ENCODE peak calls at places on chromosomes 3 and 15, in six cellular contexts. One of them, this sample, is unnamed.

GRCh38 chr3:175207361-175207760 is 348.2 kb downstream of the NAALADL2 start:
- DNase-seq in uterus: no peak
- DNase-seq in tibial artery: no peak
- DNase-seq in brain microvascular endothelial cell: no peak
- DNase-seq in K562: no peak
- DNase-seq in upper lobe of right lung: no peak
- DNase-seq in this sample: no peak

GRCh38 chr3:105868450-105868744 is 415 bp downstream of the CBLB start:
- DNase-seq in uterus: peak
- DNase-seq in tibial artery: peak
- DNase-seq in brain microvascular endothelial cell: peak
- DNase-seq in K562: peak
- DNase-seq in upper lobe of right lung: peak
- DNase-seq in this sample: no peak

GRCh38 chr3:13102386-13103345 is 29.4 kb upstream of the IQSEC1 start:
- DNase-seq in uterus: no peak
- DNase-seq in tibial artery: no peak
- DNase-seq in brain microvascular endothelial cell: no peak
- DNase-seq in K562: no peak
- DNase-seq in upper lobe of right lung: no peak
- DNase-seq in this sample: no peak

GRCh38 chr3:46634856-46635255 is 22.5 kb downstream of the FAM240A start:
- DNase-seq in uterus: no peak
- DNase-seq in tibial artery: no peak
- DNase-seq in brain microvascular endothelial cell: no peak
- DNase-seq in K562: no peak
- DNase-seq in upper lobe of right lung: no peak
- DNase-seq in this sample: no peak

GRCh38 chr3:141051641-141052569 is 758 bp downstream of the SPSB4 start:
- DNase-seq in uterus: no peak
- DNase-seq in tibial artery: no peak
- DNase-seq in brain microvascular endothelial cell: no peak
- DNase-seq in K562: no peak
- DNase-seq in upper lobe of right lung: no peak
- DNase-seq in this sample: no peak

GRCh38 chr3:49377483-49377882 is 19.3 kb upstream of the GPX1 start:
- DNase-seq in uterus: no peak
- DNase-seq in tibial artery: no peak
- DNase-seq in brain microvascular endothelial cell: peak
- DNase-seq in K562: no peak
- DNase-seq in upper lobe of right lung: no peak
- DNase-seq in this sample: peak

GRCh38 chr3:40308725-40309438 is 625 bp upstream of the EIF1B start:
- DNase-seq in uterus: no peak
- DNase-seq in tibial artery: no peak
- DNase-seq in brain microvascular endothelial cell: no peak
- DNase-seq in K562: no peak
- DNase-seq in upper lobe of right lung: no peak
- DNase-seq in this sample: peak

GRCh38 chr15:44598892-44599291 is 61.9 kb downstream of the EIF3J start:
- DNase-seq in uterus: no peak
- DNase-seq in tibial artery: no peak
- DNase-seq in brain microvascular endothelial cell: peak
- DNase-seq in K562: no peak
- DNase-seq in upper lobe of right lung: no peak
- DNase-seq in this sample: no peak

GRCh38 chr15:51576911-51577500 is 45.6 kb downstream of the DMXL2 start:
- DNase-seq in uterus: no peak
- DNase-seq in tibial artery: no peak
- DNase-seq in brain microvascular endothelial cell: no peak
- DNase-seq in K562: no peak
- DNase-seq in upper lobe of right lung: no peak
- DNase-seq in this sample: no peak

GRCh38 chr3:37271636-37272035 is 97.3 kb upstream of the LRRFIP2 start:
- DNase-seq in uterus: no peak
- DNase-seq in tibial artery: no peak
- DNase-seq in brain microvascular endothelial cell: no peak
- DNase-seq in K562: no peak
- DNase-seq in upper lobe of right lung: no peak
- DNase-seq in this sample: no peak

GRCh38 chr3:74614133-74614967 is at the start of gene CNTN3:
- DNase-seq in uterus: no peak
- DNase-seq in tibial artery: peak
- DNase-seq in brain microvascular endothelial cell: no peak
- DNase-seq in K562: no peak
- DNase-seq in upper lobe of right lung: peak
- DNase-seq in this sample: no peak

GRCh38 chr3:153591566-153592221 is 429.7 kb downstream of the RAP2B start:
- DNase-seq in uterus: no peak
- DNase-seq in tibial artery: no peak
- DNase-seq in brain microvascular endothelial cell: no peak
- DNase-seq in K562: no peak
- DNase-seq in upper lobe of right lung: no peak
- DNase-seq in this sample: no peak

GRCh38 chr15:85523530-85523929 is 143.1 kb downstream of the AKAP13 start:
- DNase-seq in uterus: no peak
- DNase-seq in tibial artery: no peak
- DNase-seq in brain microvascular endothelial cell: no peak
- DNase-seq in K562: no peak
- DNase-seq in upper lobe of right lung: no peak
- DNase-seq in this sample: no peak

GRCh38 chr15:85582076-85582718 is 201.8 kb downstream of the AKAP13 start:
- DNase-seq in uterus: peak
- DNase-seq in tibial artery: no peak
- DNase-seq in brain microvascular endothelial cell: no peak
- DNase-seq in K562: no peak
- DNase-seq in upper lobe of right lung: peak
- DNase-seq in this sample: peak

GRCh38 chr15:84621358-84621979 is 20.7 kb downstream of the ZSCAN2 start:
- DNase-seq in uterus: no peak
- DNase-seq in tibial artery: peak
- DNase-seq in brain microvascular endothelial cell: no peak
- DNase-seq in K562: no peak
- DNase-seq in upper lobe of right lung: no peak
- DNase-seq in this sample: no peak

GRCh38 chr15:89909611-89910010 is 3.1 kb downstream of the ARPIN start:
- DNase-seq in uterus: no peak
- DNase-seq in tibial artery: no peak
- DNase-seq in brain microvascular endothelial cell: no peak
- DNase-seq in K562: no peak
- DNase-seq in upper lobe of right lung: no peak
- DNase-seq in this sample: no peak

GRCh38 chr3:112351823-112352222 is 18.9 kb downstream of the CD200 start:
- DNase-seq in uterus: no peak
- DNase-seq in tibial artery: no peak
- DNase-seq in brain microvascular endothelial cell: no peak
- DNase-seq in K562: no peak
- DNase-seq in upper lobe of right lung: no peak
- DNase-seq in this sample: no peak

GRCh38 chr3:141414141-141414689 is 45.9 kb downstream of the ZBTB38 start:
- DNase-seq in uterus: no peak
- DNase-seq in tibial artery: no peak
- DNase-seq in brain microvascular endothelial cell: no peak
- DNase-seq in K562: no peak
- DNase-seq in upper lobe of right lung: no peak
- DNase-seq in this sample: no peak

GRCh38 chr3:184345678-184346144 is 8.3 kb downstream of the FAM131A start:
- DNase-seq in uterus: no peak
- DNase-seq in tibial artery: peak
- DNase-seq in brain microvascular endothelial cell: peak
- DNase-seq in K562: peak
- DNase-seq in upper lobe of right lung: peak
- DNase-seq in this sample: peak

GRCh38 chr3:5948081-5948480 is 760.6 kb downstream of the EDEM1 start:
- DNase-seq in uterus: no peak
- DNase-seq in tibial artery: no peak
- DNase-seq in brain microvascular endothelial cell: no peak
- DNase-seq in K562: no peak
- DNase-seq in upper lobe of right lung: no peak
- DNase-seq in this sample: no peak

GRCh38 chr15:25250011-25250596 is 188.7 kb downstream of the UBE3A start:
- DNase-seq in uterus: peak
- DNase-seq in tibial artery: peak
- DNase-seq in brain microvascular endothelial cell: no peak
- DNase-seq in K562: no peak
- DNase-seq in upper lobe of right lung: no peak
- DNase-seq in this sample: no peak

GRCh38 chr15:80999623-81000036 is 1.1 kb upstream of the TLNRD1 start:
- DNase-seq in uterus: no peak
- DNase-seq in tibial artery: no peak
- DNase-seq in brain microvascular endothelial cell: no peak
- DNase-seq in K562: peak
- DNase-seq in upper lobe of right lung: no peak
- DNase-seq in this sample: peak

GRCh38 chr3:184177331-184177731 is 2.7 kb downstream of the AP2M1 start:
- DNase-seq in uterus: no peak
- DNase-seq in tibial artery: no peak
- DNase-seq in brain microvascular endothelial cell: peak
- DNase-seq in K562: no peak
- DNase-seq in upper lobe of right lung: no peak
- DNase-seq in this sample: no peak

GRCh38 chr3:188792788-188793187 is 379.0 kb upstream of the TPRG1 start:
- DNase-seq in uterus: no peak
- DNase-seq in tibial artery: no peak
- DNase-seq in brain microvascular endothelial cell: peak
- DNase-seq in K562: no peak
- DNase-seq in upper lobe of right lung: peak
- DNase-seq in this sample: peak

DNA sequence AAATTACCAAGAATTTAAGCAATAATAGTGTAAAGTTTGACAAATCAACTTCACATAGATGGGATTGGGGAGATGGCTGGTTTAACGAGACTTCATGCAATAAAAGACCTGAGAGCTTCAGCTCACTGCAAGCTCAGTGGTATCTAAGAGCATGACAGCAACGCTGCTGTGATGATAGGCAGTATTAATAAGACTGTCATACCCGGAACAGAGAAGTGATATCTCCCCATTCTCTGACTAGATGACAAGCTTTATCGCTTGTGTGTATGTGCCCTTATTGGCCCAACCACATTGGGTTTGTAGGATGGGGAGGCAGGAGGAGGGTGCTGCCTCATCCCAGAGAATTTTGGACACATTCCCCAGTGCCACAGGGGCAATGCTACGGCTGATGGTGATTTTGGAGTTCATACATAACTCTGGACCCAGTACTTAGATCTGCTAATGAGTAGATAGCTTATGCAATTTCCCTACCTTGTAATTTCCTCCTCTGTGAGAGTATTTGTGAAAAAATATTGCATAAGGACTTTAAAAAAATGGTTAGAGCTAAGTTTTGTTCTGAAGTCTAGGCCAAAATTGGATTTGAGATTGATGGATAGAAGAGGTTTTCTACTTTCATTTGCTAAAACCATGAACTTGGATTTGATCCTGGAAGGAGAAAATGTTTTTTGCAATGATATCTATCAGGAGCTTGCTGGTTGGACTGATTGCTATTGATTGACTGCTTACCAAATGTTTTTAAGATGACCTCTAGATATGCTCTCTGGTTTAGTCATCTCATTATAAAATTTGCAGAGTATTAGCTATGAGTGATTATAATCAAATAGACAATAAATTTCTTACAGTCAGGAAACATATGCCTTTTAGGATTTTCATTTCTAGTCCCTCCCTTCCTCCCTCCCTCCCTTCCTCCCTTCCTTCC is 14.0 kb upstream of the TMEM212 start:
- DNase-seq in uterus: no peak
- DNase-seq in tibial artery: no peak
- DNase-seq in brain microvascular endothelial cell: no peak
- DNase-seq in K562: no peak
- DNase-seq in upper lobe of right lung: no peak
- DNase-seq in this sample: no peak
- TF ChIP-seq CTCF in uterus: no peak
- TF ChIP-seq CTCF in tibial artery: no peak
- TF ChIP-seq CTCF in brain microvascular endothelial cell: no peak
- TF ChIP-seq CTCF in K562: no peak
- TF ChIP-seq CTCF in upper lobe of right lung: no peak
- TF ChIP-seq CTCF in this sample: no peak

GRCh38 chr15:64760056-64760455 is 15.3 kb downstream of the RBPMS2 start:
- DNase-seq in uterus: no peak
- DNase-seq in tibial artery: no peak
- DNase-seq in brain microvascular endothelial cell: no peak
- DNase-seq in K562: no peak
- DNase-seq in upper lobe of right lung: no peak
- DNase-seq in this sample: no peak
- H3K27ac ChIP-seq in uterus: peak
- H3K27ac ChIP-seq in tibial artery: peak
- H3K27ac ChIP-seq in brain microvascular endothelial cell: no peak
- H3K27ac ChIP-seq in K562: no peak
- H3K27ac ChIP-seq in upper lobe of right lung: no peak
- H3K27ac ChIP-seq in this sample: no peak

GRCh38 chr3:61853912-61854311 is 292.5 kb downstream of the PTPRG start:
- DNase-seq in uterus: no peak
- DNase-seq in tibial artery: no peak
- DNase-seq in brain microvascular endothelial cell: no peak
- DNase-seq in K562: no peak
- DNase-seq in upper lobe of right lung: no peak
- DNase-seq in this sample: no peak

GRCh38 chr3:61846488-61846887 is 285.1 kb downstream of the PTPRG start:
- DNase-seq in uterus: no peak
- DNase-seq in tibial artery: no peak
- DNase-seq in brain microvascular endothelial cell: no peak
- DNase-seq in K562: no peak
- DNase-seq in upper lobe of right lung: no peak
- DNase-seq in this sample: no peak

GRCh38 chr3:61844346-61844745 is 283.0 kb downstream of the PTPRG start:
- DNase-seq in uterus: no peak
- DNase-seq in tibial artery: no peak
- DNase-seq in brain microvascular endothelial cell: no peak
- DNase-seq in K562: no peak
- DNase-seq in upper lobe of right lung: no peak
- DNase-seq in this sample: no peak

GRCh38 chr3:61847784-61848462 is 286.6 kb downstream of the PTPRG start:
- DNase-seq in uterus: peak
- DNase-seq in tibial artery: peak
- DNase-seq in brain microvascular endothelial cell: no peak
- DNase-seq in K562: no peak
- DNase-seq in upper lobe of right lung: peak
- DNase-seq in this sample: no peak

DNA sequence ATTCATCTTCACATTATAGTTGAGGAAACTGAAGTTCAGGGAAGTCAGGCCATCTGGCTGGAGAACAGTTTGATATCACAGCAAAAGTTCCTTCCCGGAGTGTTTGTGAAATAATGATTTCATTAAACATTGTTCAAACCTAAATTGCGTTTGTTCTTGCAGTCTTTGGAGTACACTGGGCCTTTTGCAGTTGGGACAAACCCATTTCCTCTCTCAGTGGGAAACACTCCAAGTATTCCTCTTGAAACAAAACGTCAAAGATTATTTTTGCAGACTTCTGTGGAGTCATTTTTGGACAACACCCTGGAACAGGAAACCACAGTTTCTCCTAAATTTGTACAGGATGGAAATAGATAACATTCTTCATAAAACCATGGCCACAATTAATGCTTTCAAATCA is 287.5 kb downstream of the PTPRG start:
- DNase-seq in uterus: no peak
- DNase-seq in tibial artery: no peak
- DNase-seq in brain microvascular endothelial cell: no peak
- DNase-seq in K562: no peak
- DNase-seq in upper lobe of right lung: no peak
- DNase-seq in this sample: no peak
- TF ChIP-seq CTCF in uterus: no peak
- TF ChIP-seq CTCF in tibial artery: no peak
- TF ChIP-seq CTCF in brain microvascular endothelial cell: no peak
- TF ChIP-seq CTCF in K562: no peak
- TF ChIP-seq CTCF in upper lobe of right lung: no peak
- TF ChIP-seq CTCF in this sample: no peak

GRCh38 chr15:42088801-42089640 is 5.3 kb downstream of the PLA2G4D start:
- DNase-seq in uterus: no peak
- DNase-seq in tibial artery: no peak
- DNase-seq in brain microvascular endothelial cell: no peak
- DNase-seq in K562: no peak
- DNase-seq in upper lobe of right lung: no peak
- DNase-seq in this sample: no peak
- H3K27ac ChIP-seq in uterus: no peak
- H3K27ac ChIP-seq in tibial artery: no peak
- H3K27ac ChIP-seq in brain microvascular endothelial cell: no peak
- H3K27ac ChIP-seq in K562: no peak
- H3K27ac ChIP-seq in upper lobe of right lung: no peak
- H3K27ac ChIP-seq in this sample: no peak

This sample was measured in OCI-LY7.